ENCODE peak calls at places on chromosomes 12 and 14, in eight cellular contexts. A is pancreas, H is testis, G is heart left ventricle, N is hepatocyte, P is stomach, Y is sigmoid colon, Q is A549. J is an unnamed sample.

GRCh38 chr14:101449114-101449513 is 112.2 kb upstream of the DIO3 start:
- DNase-seq in Y (peak; percentile 43), N (no peak), P (no peak), G (no peak), Q (no peak), H (no peak), A (no peak), J (no peak)

GRCh38 chr12:84913151-84913550 is 552 bp upstream of the SLC6A15 start:
- DNase-seq in N (peak; percentile 10), P (no peak), G (no peak), Q (peak; percentile 10), H (peak; percentile 18), A (no peak), Y (no peak), J (no peak)

GRCh38 chr12:132163041-132163910 is 19.0 kb downstream of the NOC4L start:
- DNase-seq in P (no peak), Q (no peak), N (no peak), Y (no peak), G (peak; percentile 15), A (no peak), H (no peak), J (no peak)

GRCh38 chr14:105019861-105020814 is 745 bp downstream of the CDCA4 start:
- DNase-seq in P (peak; percentile 39), N (peak; percentile 76), Q (peak; percentile 53), Y (no peak), A (peak; percentile 73), G (no peak), H (no peak), J (no peak)

GRCh38 chr14:80636071-80636470 is 305.5 kb downstream of the CEP128 start:
- DNase-seq in N (peak; percentile 8), Y (no peak), H (no peak), G (no peak), A (no peak), Q (peak; percentile 47), P (no peak), J (no peak)

GRCh38 chr12:118404876-118405521 is 28.6 kb downstream of the SUDS3 start:
- DNase-seq in P (peak; percentile 78), G (peak; percentile 52), N (peak; percentile 82), H (peak; percentile 87), A (peak; percentile 66), Y (peak; percentile 74), Q (peak; percentile 69), J (peak; percentile 31)

GRCh38 chr14:63878052-63878451 is 25.2 kb downstream of the SYNE2 start:
- DNase-seq in P (no peak), Y (no peak), A (no peak), N (no peak), Q (no peak), H (no peak), G (no peak), J (no peak)

GRCh38 chr12:29726741-29727348 is 56.9 kb downstream of the TMTC1 start:
- DNase-seq in Y (no peak), G (no peak), A (no peak), Q (no peak), N (no peak), P (no peak), H (no peak), J (no peak)

GRCh38 chr14:102965282-102965681 is 42.8 kb downstream of the AMN start:
- DNase-seq in Q (no peak), P (no peak), H (no peak), Y (no peak), G (no peak), N (no peak), A (no peak), J (no peak)

GRCh38 chr12:60176891-60177290 is 581.1 kb downstream of the SLC16A7 start:
- DNase-seq in Q (no peak), H (no peak), G (no peak), A (no peak), Y (no peak), N (no peak), P (no peak), J (no peak)

GRCh38 chr12:130838284-130838950 is 633 bp downstream of the STX2 start:
- DNase-seq in Q (peak; percentile 37), H (peak; percentile 35), G (peak; percentile 46), N (peak; percentile 45), Y (no peak), P (peak; percentile 38), A (peak; percentile 66), J (no peak)

GRCh38 chr14:71361335-71361734 is 454.1 kb downstream of the PCNX1 start:
- DNase-seq in G (no peak), A (no peak), P (no peak), Q (no peak), H (no peak), Y (no peak), N (no peak), J (no peak)

GRCh38 chr14:35365130-35366047 is 39.2 kb downstream of the NFKBIA start:
- DNase-seq in P (peak; percentile 65), Y (peak; percentile 92), N (peak; percentile 88), H (peak; percentile 73), A (no peak), G (peak; percentile 61), Q (peak; percentile 75), J (no peak)

GRCh38 chr14:74619672-74620131 is 7.7 kb upstream of the LTBP2 start:
- DNase-seq in G (peak; percentile 90), N (peak; percentile 80), P (peak; percentile 53), Q (peak; percentile 84), H (peak; percentile 83), A (no peak), Y (peak; percentile 94), J (peak; percentile 75)

GRCh38 chr12:24562761-24563392 is 386.0 kb downstream of the BCAT1 start:
- DNase-seq in P (no peak), H (peak; percentile 44), G (peak; percentile 45), Q (peak; percentile 8), A (peak; percentile 71), Y (no peak), N (peak; percentile 50), J (no peak)

GRCh38 chr14:35295845-35296161 is 3.6 kb downstream of the PSMA6 start:
- DNase-seq in Y (no peak), G (no peak), Q (no peak), H (no peak), P (no peak), N (no peak), A (no peak), J (no peak)

GRCh38 chr12:110301065-110301806 is 20.2 kb downstream of the ATP2A2 start:
- DNase-seq in N (no peak), Y (no peak), H (no peak), P (no peak), Q (no peak), A (no peak), G (no peak), J (no peak)

GRCh38 chr12:110307372-110307771 is 26.3 kb downstream of the ATP2A2 start:
- DNase-seq in A (no peak), H (no peak), Q (no peak), G (no peak), Y (no peak), N (no peak), P (no peak), J (no peak)

DNA sequence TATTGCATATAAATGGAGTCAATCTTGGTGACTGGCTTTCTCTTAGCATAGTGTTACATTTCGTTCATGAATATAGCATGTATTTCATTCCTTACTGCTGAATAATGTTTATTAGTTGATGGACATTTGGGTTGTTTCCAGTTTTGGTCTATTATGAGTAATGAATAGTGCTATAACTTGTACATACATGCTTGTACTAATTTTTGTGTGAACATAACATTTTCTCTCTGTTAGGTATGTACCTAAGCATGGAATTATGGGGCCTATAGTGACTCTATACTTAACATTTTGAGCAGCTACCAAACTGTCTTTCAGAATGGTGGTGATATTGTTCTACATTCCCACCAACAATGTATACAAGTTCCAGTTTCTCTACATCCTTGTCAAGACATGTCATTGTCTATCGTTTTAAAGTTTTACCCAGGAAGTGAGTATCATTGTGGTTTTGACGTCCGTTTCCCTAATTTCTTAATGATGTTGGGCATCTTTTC is 23.1 kb downstream of the ATP2A2 start:
- DNase-seq in Q (no peak), H (no peak), Y (no peak), N (no peak), G (no peak), P (no peak), A (no peak), J (no peak)
- TF ChIP-seq CTCF in Q (no peak), H (no peak), Y (no peak), N (no peak), G (no peak), P (no peak), A (no peak), J (no peak)

DNA sequence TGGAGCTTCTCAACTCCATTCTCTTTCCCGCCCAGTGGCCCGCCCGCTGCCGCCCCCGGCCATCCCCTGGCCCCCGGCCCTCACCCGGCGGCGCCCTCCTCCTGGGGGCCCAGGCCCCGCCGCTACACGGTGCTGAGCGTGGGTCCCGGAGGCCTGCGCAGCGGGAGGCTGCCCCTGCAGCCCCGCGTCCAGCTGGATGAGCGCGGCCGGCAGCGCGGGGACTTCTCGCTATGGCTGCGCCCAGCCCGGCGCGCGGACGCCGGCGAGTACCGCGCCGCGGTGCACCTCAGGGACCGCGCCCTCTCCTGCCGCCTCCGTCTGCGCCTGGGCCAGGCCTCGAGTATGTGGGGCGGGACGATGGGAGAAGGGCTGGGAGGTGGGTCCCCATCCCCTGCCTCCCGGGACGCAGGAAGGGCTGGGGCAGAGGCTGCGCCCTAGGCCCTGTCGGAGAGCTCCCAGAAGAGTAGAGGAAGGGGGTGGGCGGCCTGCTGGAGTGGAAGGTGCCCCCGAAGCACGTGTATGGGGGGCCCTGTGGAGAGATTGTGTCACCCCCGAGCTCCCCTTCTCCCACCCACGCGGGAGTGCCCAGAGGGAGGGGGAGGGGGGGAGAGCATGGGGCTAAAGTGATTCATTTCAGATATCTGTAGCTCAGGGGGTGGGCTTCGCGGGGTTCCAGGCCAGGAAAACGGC is 1.5 kb downstream of the LAG3 start:
- DNase-seq in N (no peak), Q (no peak), H (no peak), P (no peak), A (no peak), G (peak; percentile 5), Y (no peak), J (no peak)
- H3K4me3 ChIP-seq in N (no peak overlapping the region), Q (no peak overlapping the region), H (peak overlapping the region; percentile 53), P (peak overlapping the region; percentile 39), A (no peak overlapping the region), G (peak overlapping the region; percentile 50), Y (peak overlapping the region; percentile 5), J (no peak overlapping the region)

GRCh38 chr12:122867701-122868461 is 28.0 kb downstream of the VPS37B start:
- DNase-seq in Q (peak; percentile 62), P (peak; percentile 95), Y (peak; percentile 65), G (peak; percentile 87), A (peak; percentile 81), N (no peak), H (peak; percentile 88), J (no peak)
- TF ChIP-seq CTCF in Q (peak; percentile 21), P (peak; percentile 21), Y (no peak), G (peak; percentile 55), A (no peak), N (no peak), H (peak; percentile 15), J (peak; percentile 40)

DNA sequence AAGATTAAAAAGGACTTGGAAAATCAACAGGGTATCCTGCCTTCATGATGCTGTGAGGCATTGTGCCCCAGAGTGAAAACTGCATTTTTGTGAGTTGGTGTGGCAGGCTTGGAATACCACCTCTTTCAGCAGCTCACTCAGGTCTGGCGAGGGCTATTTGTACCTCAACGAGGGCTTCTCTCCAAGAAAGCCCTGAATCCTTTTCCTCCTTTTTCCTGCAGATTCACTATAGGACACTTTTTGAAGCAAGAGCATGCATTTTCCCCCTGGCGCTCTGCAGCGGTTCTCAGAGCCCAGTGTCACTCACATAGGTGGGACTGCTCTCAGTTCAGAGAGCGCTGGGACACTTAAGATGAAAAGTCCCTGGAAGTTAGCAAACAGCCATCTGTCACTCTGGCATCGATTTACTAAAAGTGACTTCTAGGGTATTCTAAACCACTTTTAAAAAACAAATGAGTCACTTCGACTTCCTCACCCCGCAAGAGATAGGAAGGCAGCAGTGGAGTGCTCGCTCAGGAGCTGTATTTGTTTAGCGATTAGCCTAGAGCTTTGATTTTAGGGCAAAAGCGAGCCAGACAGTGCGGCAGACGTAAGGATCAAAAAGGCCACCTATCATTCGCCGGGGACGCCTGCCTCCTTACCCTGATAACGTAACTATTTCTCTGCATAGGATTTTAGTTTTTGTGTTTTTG is 782 bp upstream of the LGR5 start:
- DNase-seq in N (peak; percentile 23), Y (no peak), P (no peak), G (no peak), H (no peak), Q (peak; percentile 6), A (no peak), J (no peak)
- H3K4me3 ChIP-seq in N (peak overlapping the region; percentile 56), Y (no peak overlapping the region), P (peak overlapping the region; percentile 53), G (peak overlapping the region; percentile 48), H (peak overlapping the region; percentile 55), Q (peak overlapping the region; percentile 39), A (no peak overlapping the region), J (no peak overlapping the region)